ENCODE peak calls at places on chromosomes 16 and 17, in six cellular contexts. One of them, this sample, is unnamed.

GRCh38 chr17:79632432-79632735 is 21.5 kb upstream of the RBFOX3 start:
- DNase-seq in HCT116: no peak
- DNase-seq in spleen: peak; percentile 44
- DNase-seq in Panc1: no peak
- DNase-seq in GM23338: no peak
- DNase-seq in SK-N-SH: no peak
- DNase-seq in this sample: peak; percentile 40

GRCh38 chr16:88062341-88062861 is 111.2 kb downstream of the BANP start:
- DNase-seq in HCT116: no peak
- DNase-seq in spleen: peak; percentile 63
- DNase-seq in Panc1: no peak
- DNase-seq in GM23338: no peak
- DNase-seq in SK-N-SH: peak; percentile 63
- DNase-seq in this sample: peak; percentile 83

GRCh38 chr16:29304251-29304900 is 102.1 kb downstream of the NPIPB11 start:
- DNase-seq in HCT116: no peak
- DNase-seq in spleen: no peak
- DNase-seq in Panc1: no peak
- DNase-seq in GM23338: no peak
- DNase-seq in SK-N-SH: no peak
- DNase-seq in this sample: peak; percentile 48

GRCh38 chr17:30273373-30273772 is 18.4 kb downstream of the BLMH start:
- DNase-seq in HCT116: no peak
- DNase-seq in spleen: no peak
- DNase-seq in Panc1: no peak
- DNase-seq in GM23338: no peak
- DNase-seq in SK-N-SH: no peak
- DNase-seq in this sample: no peak

GRCh38 chr17:65022751-65023421 is 33.7 kb downstream of the GNA13 start:
- DNase-seq in HCT116: peak; percentile 32
- DNase-seq in spleen: no peak
- DNase-seq in Panc1: peak; percentile 36
- DNase-seq in GM23338: no peak
- DNase-seq in SK-N-SH: no peak
- DNase-seq in this sample: no peak

GRCh38 chr16:49951568-49952195 is 73.3 kb upstream of the CNEP1R1 start:
- DNase-seq in HCT116: no peak
- DNase-seq in spleen: no peak
- DNase-seq in Panc1: no peak
- DNase-seq in GM23338: peak; percentile 47
- DNase-seq in SK-N-SH: no peak
- DNase-seq in this sample: peak; percentile 24

GRCh38 chr17:55413825-55414489 is 7.7 kb downstream of the MMD start:
- DNase-seq in HCT116: no peak
- DNase-seq in spleen: no peak
- DNase-seq in Panc1: no peak
- DNase-seq in GM23338: no peak
- DNase-seq in SK-N-SH: no peak
- DNase-seq in this sample: no peak

GRCh38 chr17:1252203-1252608 is 18.0 kb upstream of the BHLHA9 start:
- DNase-seq in HCT116: no peak
- DNase-seq in spleen: no peak
- DNase-seq in Panc1: no peak
- DNase-seq in GM23338: no peak
- DNase-seq in SK-N-SH: peak; percentile 72
- DNase-seq in this sample: no peak

GRCh38 chr17:77237232-77238008 is 96.7 kb downstream of the SEC14L1 start:
- DNase-seq in HCT116: no peak
- DNase-seq in spleen: no peak
- DNase-seq in Panc1: no peak
- DNase-seq in GM23338: no peak
- DNase-seq in SK-N-SH: no peak
- DNase-seq in this sample: no peak

GRCh38 chr17:59837362-59838195 is 55.2 kb downstream of the TUBD1 start:
- DNase-seq in HCT116: peak; percentile 100
- DNase-seq in spleen: no peak
- DNase-seq in Panc1: peak; percentile 99
- DNase-seq in GM23338: peak; percentile 99
- DNase-seq in SK-N-SH: no peak
- DNase-seq in this sample: peak; percentile 89

GRCh38 chr16:65537336-65537735 is 415.5 kb upstream of the CDH11 start:
- DNase-seq in HCT116: no peak
- DNase-seq in spleen: no peak
- DNase-seq in Panc1: no peak
- DNase-seq in GM23338: no peak
- DNase-seq in SK-N-SH: no peak
- DNase-seq in this sample: no peak

GRCh38 chr16:21264226-21265036 is 13.7 kb downstream of the CRYM start:
- DNase-seq in HCT116: no peak
- DNase-seq in spleen: no peak
- DNase-seq in Panc1: no peak
- DNase-seq in GM23338: no peak
- DNase-seq in SK-N-SH: no peak
- DNase-seq in this sample: no peak

GRCh38 chr17:78988152-78988551 is 8.4 kb upstream of the LGALS3BP start:
- DNase-seq in HCT116: no peak
- DNase-seq in spleen: no peak
- DNase-seq in Panc1: no peak
- DNase-seq in GM23338: no peak
- DNase-seq in SK-N-SH: no peak
- DNase-seq in this sample: no peak

GRCh38 chr16:68005786-68006286 is 6.6 kb upstream of the DPEP2 start:
- DNase-seq in HCT116: no peak
- DNase-seq in spleen: peak; percentile 91
- DNase-seq in Panc1: no peak
- DNase-seq in GM23338: peak; percentile 29
- DNase-seq in SK-N-SH: no peak
- DNase-seq in this sample: no peak

GRCh38 chr16:2835638-2836493 is 5.8 kb downstream of the ZG16B start:
- DNase-seq in HCT116: peak; percentile 96
- DNase-seq in spleen: peak; percentile 40
- DNase-seq in Panc1: peak; percentile 99
- DNase-seq in GM23338: peak; percentile 56
- DNase-seq in SK-N-SH: no peak
- DNase-seq in this sample: no peak

GRCh38 chr17:69230939-69231338 is 2.3 kb upstream of the ABCA10 start:
- DNase-seq in HCT116: no peak
- DNase-seq in spleen: no peak
- DNase-seq in Panc1: no peak
- DNase-seq in GM23338: no peak
- DNase-seq in SK-N-SH: no peak
- DNase-seq in this sample: no peak

GRCh38 chr17:58520843-58521430 is 6.5 kb upstream of the MTMR4 start:
- DNase-seq in HCT116: no peak
- DNase-seq in spleen: no peak
- DNase-seq in Panc1: no peak
- DNase-seq in GM23338: peak; percentile 83
- DNase-seq in SK-N-SH: peak; percentile 42
- DNase-seq in this sample: no peak

GRCh38 chr16:9251026-9251425 is 159.6 kb downstream of the HAPSTR1 start:
- DNase-seq in HCT116: no peak
- DNase-seq in spleen: no peak
- DNase-seq in Panc1: no peak
- DNase-seq in GM23338: no peak
- DNase-seq in SK-N-SH: no peak
- DNase-seq in this sample: no peak

GRCh38 chr17:31134526-31134925 is 39.7 kb downstream of the NF1 start:
- DNase-seq in HCT116: no peak
- DNase-seq in spleen: no peak
- DNase-seq in Panc1: no peak
- DNase-seq in GM23338: no peak
- DNase-seq in SK-N-SH: no peak
- DNase-seq in this sample: no peak

GRCh38 chr16:51540259-51540658 is 389.2 kb upstream of the SALL1 start:
- DNase-seq in HCT116: no peak
- DNase-seq in spleen: no peak
- DNase-seq in Panc1: no peak
- DNase-seq in GM23338: no peak
- DNase-seq in SK-N-SH: no peak
- DNase-seq in this sample: no peak

GRCh38 chr16:51538707-51539604 is 387.9 kb upstream of the SALL1 start:
- DNase-seq in HCT116: no peak
- DNase-seq in spleen: no peak
- DNase-seq in Panc1: peak; percentile 78
- DNase-seq in GM23338: no peak
- DNase-seq in SK-N-SH: peak; percentile 13
- DNase-seq in this sample: no peak

GRCh38 chr16:51545951-51546350 is 394.9 kb upstream of the SALL1 start:
- DNase-seq in HCT116: no peak
- DNase-seq in spleen: no peak
- DNase-seq in Panc1: no peak
- DNase-seq in GM23338: no peak
- DNase-seq in SK-N-SH: no peak
- DNase-seq in this sample: no peak

GRCh38 chr16:51544850-51545467 is 393.9 kb upstream of the SALL1 start:
- DNase-seq in HCT116: no peak
- DNase-seq in spleen: no peak
- DNase-seq in Panc1: no peak
- DNase-seq in GM23338: peak; percentile 61
- DNase-seq in SK-N-SH: no peak
- DNase-seq in this sample: no peak

GRCh38 chr16:51542856-51543510 is 391.9 kb upstream of the SALL1 start:
- DNase-seq in HCT116: no peak
- DNase-seq in spleen: no peak
- DNase-seq in Panc1: no peak
- DNase-seq in GM23338: peak; percentile 18
- DNase-seq in SK-N-SH: peak; percentile 26
- DNase-seq in this sample: no peak
- TF ChIP-seq POLR2AphosphoS5 in HCT116: no peak
- TF ChIP-seq POLR2AphosphoS5 in spleen: no peak
- TF ChIP-seq POLR2AphosphoS5 in Panc1: no peak
- TF ChIP-seq POLR2AphosphoS5 in GM23338: no peak
- TF ChIP-seq POLR2AphosphoS5 in SK-N-SH: no peak
- TF ChIP-seq POLR2AphosphoS5 in this sample: no peak

GRCh38 chr16:48365601-48366164 is 19.5 kb downstream of the SIAH1 start:
- DNase-seq in HCT116: peak; percentile 77
- DNase-seq in spleen: peak; percentile 97
- DNase-seq in Panc1: peak; percentile 43
- DNase-seq in GM23338: peak; percentile 96
- DNase-seq in SK-N-SH: peak; percentile 90
- DNase-seq in this sample: peak; percentile 94
- TF ChIP-seq CTCF in HCT116: no peak
- TF ChIP-seq CTCF in spleen: no peak
- TF ChIP-seq CTCF in Panc1: peak; percentile 14
- TF ChIP-seq CTCF in GM23338: peak; percentile 10
- TF ChIP-seq CTCF in SK-N-SH: no peak
- TF ChIP-seq CTCF in this sample: no peak

DNA sequence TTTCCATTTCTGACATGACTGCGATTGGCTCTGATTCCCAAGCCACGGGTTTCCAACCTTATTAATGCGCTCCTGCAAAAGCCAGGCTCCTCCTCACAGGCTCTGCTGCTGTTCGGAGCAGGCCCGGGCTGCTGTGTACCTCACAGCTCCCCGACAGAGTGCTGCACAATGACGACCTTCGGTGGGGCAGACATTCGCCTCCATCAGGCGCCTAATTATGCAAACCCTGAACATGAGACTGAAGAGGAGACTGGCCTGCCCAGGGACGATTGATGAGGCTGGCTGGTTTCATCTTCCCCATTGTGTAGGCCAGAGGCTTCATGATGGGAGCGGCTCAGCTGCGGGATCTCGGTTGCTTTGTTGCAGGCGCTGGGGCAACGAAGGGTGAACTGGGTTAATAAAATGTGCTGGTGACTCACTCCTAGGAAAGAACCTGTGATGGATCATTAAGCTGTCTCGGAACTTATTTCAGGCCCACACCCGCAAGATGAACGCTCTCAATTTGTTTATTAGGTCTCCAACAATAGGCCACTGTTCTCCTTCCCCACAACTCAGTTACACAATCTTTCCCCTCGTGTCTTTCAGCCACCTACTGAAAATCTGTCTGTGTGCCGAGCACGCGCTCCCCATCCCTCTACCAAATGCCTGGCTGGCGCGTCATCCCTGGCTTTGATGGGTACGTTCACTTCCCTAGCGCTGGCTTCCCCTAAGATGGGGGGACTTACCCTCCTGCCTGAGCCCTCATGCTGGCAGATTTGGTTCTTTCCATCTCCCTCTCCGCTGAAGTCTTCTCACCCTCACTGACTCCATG is 27.2 kb upstream of the TOB1 start:
- DNase-seq in HCT116: peak; percentile 71
- DNase-seq in spleen: no peak
- DNase-seq in Panc1: no peak
- DNase-seq in GM23338: no peak
- DNase-seq in SK-N-SH: no peak
- DNase-seq in this sample: peak; percentile 92
- H3K4me3 ChIP-seq in HCT116: no peak overlapping the region
- H3K4me3 ChIP-seq in spleen: no peak overlapping the region
- H3K4me3 ChIP-seq in Panc1: no peak overlapping the region
- H3K4me3 ChIP-seq in GM23338: no peak overlapping the region
- H3K4me3 ChIP-seq in SK-N-SH: no peak overlapping the region
- H3K4me3 ChIP-seq in this sample: no peak overlapping the region

GRCh38 chr16:75004460-75004859 is 5.6 kb downstream of the ZNRF1 start:
- DNase-seq in HCT116: no peak
- DNase-seq in spleen: no peak
- DNase-seq in Panc1: no peak
- DNase-seq in GM23338: no peak
- DNase-seq in SK-N-SH: no peak
- DNase-seq in this sample: no peak
- TF ChIP-seq POLR2AphosphoS5 in HCT116: no peak
- TF ChIP-seq POLR2AphosphoS5 in spleen: no peak
- TF ChIP-seq POLR2AphosphoS5 in Panc1: no peak
- TF ChIP-seq POLR2AphosphoS5 in GM23338: no peak
- TF ChIP-seq POLR2AphosphoS5 in SK-N-SH: no peak
- TF ChIP-seq POLR2AphosphoS5 in this sample: no peak